ENCODE peak calls at places on chromosomes 1 and 21, in nine cellular contexts. O, F, E, Q, C, D, V, R and P are unnamed samples.

GRCh38 chr1:228228601-228229074 is 20.8 kb downstream of the OBSCN start:
- DNase-seq in D (no peak), F (no peak), Q (no peak), E (no peak), C (peak), R (no peak), O (peak), V (no peak), P (no peak)

GRCh38 chr21:26169061-26169610 is 1.4 kb downstream of the APP start:
- DNase-seq in R (peak), V (no peak), F (no peak), O (no peak), Q (peak), E (no peak), D (no peak), C (peak), P (peak)

GRCh38 chr1:6269271-6269996 is 8.5 kb upstream of the GPR153 start:
- DNase-seq in Q (no peak), F (no peak), R (no peak), V (no peak), O (no peak), D (no peak), E (no peak), C (no peak), P (no peak)

GRCh38 chr1:11648039-11648438 is 6.2 kb downstream of the FBXO2 start:
- DNase-seq in F (no peak), Q (no peak), O (no peak), R (no peak), E (no peak), C (no peak), V (no peak), D (no peak), P (no peak)

GRCh38 chr1:221712776-221713431 is 29.0 kb downstream of the DUSP10 start:
- DNase-seq in D (peak), E (no peak), O (no peak), C (no peak), Q (peak), V (peak), F (peak), R (no peak), P (peak)

GRCh38 chr1:8351693-8352470 is 34.0 kb downstream of the SLC45A1 start:
- DNase-seq in O (no peak), V (no peak), C (no peak), D (no peak), E (peak), R (no peak), Q (peak), F (no peak), P (no peak)

GRCh38 chr1:37808369-37809319 is 636 bp upstream of the YRDC start:
- DNase-seq in V (peak), D (peak), E (no peak), F (no peak), C (peak), Q (peak), R (peak), O (no peak), P (peak)

GRCh38 chr1:43622901-43623780 is 26.8 kb upstream of the KDM4A start:
- DNase-seq in R (no peak), D (peak), O (no peak), Q (no peak), F (no peak), C (no peak), V (no peak), E (no peak), P (no peak)

GRCh38 chr1:12157366-12158231 is 9.2 kb upstream of the TNFRSF1B start:
- DNase-seq in V (no peak), D (no peak), F (peak), O (no peak), E (no peak), R (no peak), Q (no peak), C (no peak), P (peak)

GRCh38 chr1:22317231-22317919 is 134.3 kb upstream of the ZBTB40 start:
- DNase-seq in F (no peak), V (no peak), D (no peak), R (no peak), O (no peak), Q (peak), E (peak), C (no peak), P (peak)

GRCh38 chr1:100292711-100293110 is 26.7 kb downstream of the RTCA start:
- DNase-seq in Q (no peak), R (no peak), V (no peak), C (no peak), O (peak), D (no peak), F (no peak), E (no peak), P (no peak)

GRCh38 chr1:214404154-214404553 is 123.2 kb downstream of the SMYD2 start:
- DNase-seq in O (peak), C (peak), F (no peak), Q (no peak), D (no peak), E (no peak), R (no peak), V (no peak), P (no peak)

GRCh38 chr1:54965624-54966340 is 14.6 kb upstream of the TMEM61 start:
- DNase-seq in F (no peak), D (peak), E (no peak), O (no peak), C (peak), V (no peak), R (peak), Q (peak), P (no peak)

GRCh38 chr1:185281245-185281644 is 35.8 kb downstream of the IVNS1ABP start:
- DNase-seq in O (no peak), E (no peak), C (no peak), R (no peak), F (peak), D (no peak), V (no peak), Q (no peak), P (no peak)

GRCh38 chr21:26162081-26162480 is 8.5 kb downstream of the APP start:
- DNase-seq in D (no peak), C (no peak), Q (no peak), E (no peak), F (no peak), V (no peak), O (no peak), R (no peak), P (no peak)

GRCh38 chr1:91478693-91479234 is 21.9 kb upstream of the CDC7 start:
- DNase-seq in C (no peak), Q (no peak), R (no peak), D (no peak), F (no peak), E (no peak), V (no peak), O (no peak), P (no peak)

GRCh38 chr1:103170608-103171007 is 62.3 kb upstream of the COL11A1 start:
- DNase-seq in O (no peak), R (no peak), E (no peak), Q (no peak), D (no peak), C (no peak), V (no peak), F (no peak), P (no peak)

GRCh38 chr1:31811605-31812004 is 4.2 kb downstream of the SPOCD1 start:
- DNase-seq in F (no peak), D (no peak), Q (no peak), C (no peak), E (no peak), R (peak), V (no peak), O (no peak), P (no peak)

GRCh38 chr1:197838836-197839235 is 63.6 kb upstream of the DENND1B start:
- DNase-seq in C (peak), R (no peak), V (no peak), Q (no peak), O (peak), D (no peak), F (no peak), E (peak), P (no peak)

GRCh38 chr21:45255381-45256020 is 32.2 kb downstream of the POFUT2 start:
- DNase-seq in R (peak), E (peak), F (peak), O (no peak), V (no peak), D (no peak), C (no peak), Q (peak), P (no peak)

GRCh38 chr1:226778657-226779058 is 39.6 kb upstream of the ITPKB start:
- DNase-seq in E (no peak), D (no peak), C (peak), Q (no peak), F (no peak), V (no peak), R (no peak), O (peak), P (no peak)

GRCh38 chr1:245666412-245666811 is 511.6 kb downstream of the KIF26B start:
- DNase-seq in O (no peak), R (no peak), C (no peak), V (no peak), E (no peak), D (no peak), Q (no peak), F (no peak), P (no peak)

GRCh38 chr21:34890724-34891609 is 158.1 kb downstream of the RUNX1 start:
- DNase-seq in O (no peak), E (no peak), Q (no peak), C (peak), D (peak), V (no peak), R (no peak), F (no peak), P (peak)

GRCh38 chr1:63523738-63524137 is 413 bp downstream of the EFCAB7 start:
- DNase-seq in V (no peak), R (peak), C (no peak), E (no peak), Q (peak), D (no peak), O (no peak), F (no peak), P (peak)

GRCh38 chr1:48182441-48182840 is 40.1 kb upstream of the SLC5A9 start:
- DNase-seq in E (no peak), Q (no peak), O (no peak), F (no peak), D (no peak), R (peak), V (no peak), C (no peak), P (no peak)

GRCh38 chr1:152107289-152107983 is 7.8 kb downstream of the TCHH start:
- DNase-seq in C (no peak), Q (no peak), R (no peak), F (no peak), V (no peak), E (no peak), O (no peak), D (no peak), P (no peak)

GRCh38 chr1:214933375-214933774 is 149.2 kb upstream of the KCNK2 start:
- DNase-seq in O (no peak), R (no peak), V (no peak), C (no peak), F (no peak), Q (no peak), D (no peak), E (no peak), P (no peak)

GRCh38 chr1:198888379-198888778 is 249.5 kb downstream of the PTPRC start:
- DNase-seq in F (no peak), O (no peak), E (no peak), Q (no peak), C (no peak), V (no peak), R (no peak), D (no peak), P (no peak)

GRCh38 chr1:108708726-108709660 is 3.7 kb upstream of the FNDC7 start:
- DNase-seq in V (peak), O (no peak), E (no peak), D (peak), C (no peak), F (peak), Q (peak), R (no peak), P (peak)

GRCh38 chr1:34988147-34988546 is 3.0 kb upstream of the TMEM35B start:
- DNase-seq in D (no peak), V (no peak), C (no peak), O (no peak), F (no peak), R (no peak), Q (no peak), E (no peak), P (no peak)

GRCh38 chr1:207925210-207925609 is 14.3 kb upstream of the CD34 start:
- DNase-seq in Q (no peak), C (no peak), O (no peak), V (no peak), F (no peak), D (no peak), E (no peak), R (peak), P (no peak)

GRCh38 chr1:109732390-109732763 is 8.5 kb downstream of the GSTM3 start:
- DNase-seq in Q (no peak), F (no peak), D (no peak), R (no peak), V (no peak), O (no peak), C (no peak), E (no peak), P (no peak)

GRCh38 chr1:116097600-116097999 is 13.6 kb upstream of the MAB21L3 start:
- DNase-seq in V (no peak), E (no peak), C (no peak), Q (no peak), D (no peak), R (no peak), O (no peak), F (no peak), P (no peak)

GRCh38 chr1:41537788-41538351 is 53.4 kb upstream of the EDN2 start:
- DNase-seq in O (peak), V (no peak), Q (no peak), D (peak), R (no peak), C (peak), F (no peak), E (no peak), P (no peak)

GRCh38 chr21:38229260-38229877 is 27.4 kb upstream of the KCNJ15 start:
- DNase-seq in E (no peak), F (no peak), R (no peak), Q (no peak), C (no peak), D (no peak), V (no peak), O (no peak), P (no peak)